ENCODE peak calls at places on chromosomes 2 and 18, in four cellular contexts. D is AG20443; I is central memory CD4-positive, alpha-beta T cell; S is iris pigment epithelial cell. Y is an unnamed sample.

GRCh38 chr2:128405981-128406601 is 87.4 kb upstream of the HS6ST1 start:
- DNase-seq in D (no peak), I (no peak), S (no peak), Y (no peak)

GRCh38 chr2:105595536-105595935 is 149.2 kb upstream of the NCK2 start:
- DNase-seq in S (no peak), D (no peak), I (no peak), Y (no peak)

GRCh38 chr18:62187543-62188378 is 706 bp downstream of the RELCH start:
- DNase-seq in I (peak), S (peak), D (peak), Y (no peak)

GRCh38 chr2:169461143-169461542 is 18.2 kb upstream of the BBS5 start:
- DNase-seq in S (no peak), I (no peak), D (no peak), Y (no peak)

GRCh38 chr2:181553244-181553643 is 96.1 kb downstream of the ITGA4 start:
- DNase-seq in D (no peak), I (no peak), S (no peak), Y (no peak)

GRCh38 chr2:166627893-166628292 is 133.8 kb upstream of the SCN7A start:
- DNase-seq in I (no peak), S (peak), D (no peak), Y (no peak)

GRCh38 chr2:134319581-134320246 is 65.8 kb downstream of the MGAT5 start:
- DNase-seq in I (no peak), S (no peak), D (no peak), Y (no peak)

GRCh38 chr18:79760881-79761280 is 36.9 kb upstream of the KCNG2 start:
- DNase-seq in I (no peak), D (no peak), S (no peak), Y (no peak)